ENCODE peak calls at places on chromosomes 4 and X, in eight cellular contexts. D, I, F, O, W, C, X and E are unnamed samples.

GRCh38 chr4:121139533-121140222 is 24.4 kb downstream of the TNIP3 start:
- DNase-seq in D (peak; percentile 57), I (no peak), F (peak; percentile 27), O (no peak), W (peak; percentile 77), C (no peak), X (peak; percentile 44), E (no peak)

GRCh38 chr4:177861551-177862094 is 419.4 kb upstream of the AGA start:
- DNase-seq in D (no peak), I (no peak), F (no peak), O (no peak), W (no peak), C (no peak), X (no peak), E (no peak)

GRCh38 chrX:154714925-154715324 is 36.0 kb downstream of the GAB3 start:
- DNase-seq in D (peak; percentile 58), I (no peak), F (peak; percentile 62), O (peak; percentile 62), W (peak; percentile 62), C (no peak), X (peak; percentile 67), E (peak; percentile 27)

GRCh38 chrX:135737361-135738071 is 24.1 kb downstream of the CT45A1 start:
- DNase-seq in D (no peak), I (no peak), F (peak; percentile 17), O (no peak), W (no peak), C (no peak), X (peak; percentile 2), E (no peak)

GRCh38 chr4:159252491-159252890 is 149.6 kb downstream of the RAPGEF2 start:
- DNase-seq in D (peak; percentile 70), I (no peak), F (no peak), O (no peak), W (peak; percentile 10), C (no peak), X (peak; percentile 62), E (no peak)

GRCh38 chrX:15848576-15848975 is 6.0 kb downstream of the AP1S2 start:
- DNase-seq in D (no peak), I (no peak), F (no peak), O (no peak), W (no peak), C (no peak), X (no peak), E (no peak)

GRCh38 chr4:124710911-124711310 is 1.6 kb downstream of the ANKRD50 start:
- DNase-seq in D (peak; percentile 28), I (peak; percentile 11), F (peak; percentile 16), O (no peak), W (peak; percentile 50), C (no peak), X (peak; percentile 28), E (no peak)

GRCh38 chr4:186570193-186570996 is 15.0 kb upstream of the MTNR1A start:
- DNase-seq in D (peak; percentile 14), I (no peak), F (no peak), O (no peak), W (no peak), C (no peak), X (peak; percentile 79), E (no peak)

GRCh38 chr4:153115322-153116100 is 88.7 kb upstream of the TRIM2 start:
- DNase-seq in D (peak; percentile 84), I (no peak), F (peak; percentile 15), O (peak; percentile 82), W (peak; percentile 38), C (peak; percentile 34), X (peak; percentile 58), E (no peak)

GRCh38 chrX:1210844-1211243 is 1.6 kb downstream of the CRLF2 start:
- DNase-seq in D (no peak), I (no peak), F (no peak), O (no peak), W (no peak), C (no peak), X (no peak), E (no peak)

GRCh38 chr4:3636628-3637320 is 104.6 kb upstream of the LRPAP1 start:
- DNase-seq in D (no peak), I (no peak), F (no peak), O (no peak), W (no peak), C (no peak), X (no peak), E (no peak)

GRCh38 chrX:57286507-57287251 is at the start of gene FAAH2:
- DNase-seq in D (no peak), I (no peak), F (peak; percentile 44), O (peak; percentile 72), W (peak; percentile 1), C (no peak), X (no peak), E (no peak)

GRCh38 chr4:98556451-98556850 is 102.0 kb downstream of the TSPAN5 start:
- DNase-seq in D (no peak), I (no peak), F (no peak), O (no peak), W (no peak), C (no peak), X (peak; percentile 13), E (no peak)

GRCh38 chr4:1398686-1399507 is 7.3 kb downstream of the NKX1-1 start:
- DNase-seq in D (no peak), I (no peak), F (no peak), O (peak; percentile 43), W (no peak), C (peak; percentile 12), X (no peak), E (peak; percentile 4)

GRCh38 chr4:78510681-78511080 is 40.9 kb upstream of the ANXA3 start:
- DNase-seq in D (no peak), I (no peak), F (no peak), O (no peak), W (no peak), C (no peak), X (no peak), E (no peak)

GRCh38 chr4:2350982-2351381 is 67.5 kb downstream of the ZFYVE28 start:
- DNase-seq in D (no peak), I (no peak), F (no peak), O (no peak), W (no peak), C (peak; percentile 7), X (no peak), E (no peak)

GRCh38 chrX:36898301-36898700 is 109.9 kb upstream of the FAM47C start:
- DNase-seq in D (peak; percentile 2), I (no peak), F (peak; percentile 12), O (no peak), W (peak; percentile 1), C (no peak), X (no peak), E (no peak)

GRCh38 chrX:100587846-100588245 is 3.1 kb downstream of the TNMD start:
- DNase-seq in D (no peak), I (no peak), F (no peak), O (no peak), W (no peak), C (no peak), X (no peak), E (no peak)

GRCh38 chr4:168636506-168637176 is 139.8 kb downstream of the PALLD start:
- DNase-seq in D (peak; percentile 84), I (no peak), F (no peak), O (no peak), W (peak; percentile 58), C (no peak), X (peak; percentile 81), E (no peak)

GRCh38 chr4:102299708-102300107 is 45.6 kb downstream of the SLC39A8 start:
- DNase-seq in D (peak; percentile 55), I (no peak), F (peak; percentile 55), O (no peak), W (peak; percentile 37), C (no peak), X (peak; percentile 70), E (peak; percentile 38)

GRCh38 chr4:109131559-109131958 is 170.9 kb downstream of the COL25A1 start:
- DNase-seq in D (no peak), I (no peak), F (no peak), O (no peak), W (no peak), C (no peak), X (no peak), E (no peak)

DNA sequence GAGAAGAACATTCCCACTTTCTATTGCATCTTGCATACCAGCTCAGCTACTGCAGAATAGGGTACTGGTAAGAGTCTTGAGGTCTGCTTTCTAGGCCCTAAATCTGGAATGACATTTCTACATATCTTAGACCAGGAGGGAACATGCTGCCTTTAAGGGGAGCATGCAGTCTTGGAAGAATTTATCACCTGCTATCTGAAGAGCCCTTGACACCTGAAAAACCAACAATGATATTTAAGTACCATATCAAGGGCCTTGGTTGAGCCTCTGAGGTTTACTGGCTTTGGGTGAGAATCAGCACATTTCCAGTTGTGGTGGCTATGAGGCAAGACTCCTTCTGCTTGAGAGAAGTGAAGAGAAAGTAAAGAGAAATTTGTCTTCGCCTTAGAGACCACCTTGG is 436.8 kb upstream of the SPANXN1 start:
- DNase-seq in D (no peak), I (no peak), F (no peak), O (no peak), W (no peak), C (no peak), X (no peak), E (no peak)
- H3K9me3 ChIP-seq in D (peaks cover 11% of the 10 kb centered on the region), I (no peaks in the 10 kb centered on the region), F (no peaks in the 10 kb centered on the region), O (no peaks in the 10 kb centered on the region), W (no peaks in the 10 kb centered on the region), C (no peaks in the 10 kb centered on the region), X (no peaks in the 10 kb centered on the region), E (no peaks in the 10 kb centered on the region)

GRCh38 chrX:45747905-45748304 is 547.2 kb upstream of the DIPK2B start:
- DNase-seq in D (no peak), I (no peak), F (no peak), O (no peak), W (no peak), C (no peak), X (no peak), E (no peak)
- H3K9me3 ChIP-seq in D (no peaks in the 10 kb centered on the region), I (no peaks in the 10 kb centered on the region), F (no peaks in the 10 kb centered on the region), O (no peaks in the 10 kb centered on the region), W (no peaks in the 10 kb centered on the region), C (no peaks in the 10 kb centered on the region), X (no peaks in the 10 kb centered on the region), E (no peaks in the 10 kb centered on the region)

DNA sequence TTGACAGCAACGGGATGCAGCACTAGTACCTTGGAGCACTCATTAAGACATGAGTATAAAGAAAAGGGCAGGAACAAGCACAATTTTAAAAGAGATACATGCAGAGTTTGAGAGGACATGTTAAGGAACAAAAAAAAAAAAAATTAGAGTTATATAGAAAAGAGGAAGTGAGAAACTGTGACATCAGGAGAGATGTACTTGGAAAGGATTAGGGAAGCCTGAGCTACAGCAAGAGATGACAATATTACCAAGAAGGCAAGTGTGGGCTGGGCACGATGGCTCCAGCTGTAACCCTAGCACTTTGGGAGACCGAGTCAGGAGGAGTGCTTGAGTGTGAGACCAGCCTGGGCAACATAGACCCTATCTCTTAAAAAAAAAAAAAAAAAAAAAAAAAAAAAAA is 37.4 kb downstream of the GPR143 start:
- DNase-seq in D (no peak), I (no peak), F (no peak), O (no peak), W (no peak), C (no peak), X (no peak), E (no peak)
- H3K9me3 ChIP-seq in D (peaks cover 36% of the 10 kb centered on the region), I (peaks cover 16% of the 10 kb centered on the region), F (no peaks in the 10 kb centered on the region), O (no peaks in the 10 kb centered on the region), W (no peaks in the 10 kb centered on the region), C (peaks cover 36% of the 10 kb centered on the region), X (no peaks in the 10 kb centered on the region), E (no peaks in the 10 kb centered on the region)

GRCh38 chrX:55135171-55135570 is 46.4 kb downstream of the PAGE2 start:
- DNase-seq in D (peak; percentile 40), I (peak; percentile 19), F (peak; percentile 26), O (peak; percentile 49), W (peak; percentile 59), C (peak; percentile 21), X (peak; percentile 69), E (peak; percentile 42)

GRCh38 chrX:55127692-55128091 is 38.9 kb downstream of the PAGE2 start:
- DNase-seq in D (peak; percentile 19), I (no peak), F (no peak), O (no peak), W (no peak), C (no peak), X (peak; percentile 64), E (no peak)

GRCh38 chrX:55132416-55132815 is 43.6 kb downstream of the PAGE2 start:
- DNase-seq in D (no peak), I (no peak), F (no peak), O (no peak), W (no peak), C (no peak), X (no peak), E (no peak)
- H3K9me3 ChIP-seq in D (no peaks in the 10 kb centered on the region), I (no peaks in the 10 kb centered on the region), F (no peaks in the 10 kb centered on the region), O (no peaks in the 10 kb centered on the region), W (no peaks in the 10 kb centered on the region), C (no peaks in the 10 kb centered on the region), X (no peaks in the 10 kb centered on the region), E (no peaks in the 10 kb centered on the region)